ENCODE peak calls at places on chromosomes 6 and 20, in seven cellular contexts. Q is prostate gland, J is sigmoid colon, F is stomach, S is heart left ventricle, M is ovary, R is uterus. D is an unnamed sample.

GRCh38 chr6:149332602-149333311 is 15.2 kb downstream of the TAB2 start:
- DNase-seq in Q (no peak), J (no peak), F (no peak), S (no peak), M (no peak), R (no peak), D (no peak)

GRCh38 chr6:86685230-86685797 is 252.0 kb upstream of the HTR1E start:
- DNase-seq in Q (no peak), J (no peak), F (no peak), S (no peak), M (no peak), R (no peak), D (no peak)

GRCh38 chr6:81785340-81785739 is 32.9 kb upstream of the TENT5A start:
- DNase-seq in Q (no peak), J (no peak), F (no peak), S (no peak), M (no peak), R (no peak), D (no peak)

GRCh38 chr6:100658486-100658885 is 193.8 kb upstream of the SIM1 start:
- DNase-seq in Q (no peak), J (no peak), F (no peak), S (no peak), M (no peak), R (no peak), D (no peak)

GRCh38 chr6:33112148-33112547 is 36.4 kb downstream of the HLA-DPB1 start:
- DNase-seq in Q (no peak), J (no peak), F (no peak), S (peak; percentile 29), M (no peak), R (no peak), D (peak; percentile 43)

GRCh38 chr6:114342086-114342825 is 567 bp downstream of the HS3ST5 start:
- DNase-seq in Q (no peak), J (no peak), F (no peak), S (no peak), M (no peak), R (no peak), D (peak; percentile 21)

GRCh38 chr6:36724514-36725385 is 27.1 kb downstream of the RAB44 start:
- DNase-seq in Q (peak; percentile 72), J (peak; percentile 70), F (peak; percentile 89), S (no peak), M (peak; percentile 76), R (peak; percentile 57), D (peak; percentile 89)

GRCh38 chr6:28555136-28555535 is 29.5 kb downstream of the GPX5 start:
- DNase-seq in Q (no peak), J (no peak), F (no peak), S (no peak), M (no peak), R (no peak), D (no peak)

GRCh38 chr6:157305676-157306653 is 17.4 kb downstream of the TMEM242 start:
- DNase-seq in Q (no peak), J (no peak), F (no peak), S (no peak), M (no peak), R (no peak), D (no peak)

GRCh38 chr20:54051019-54051418 is 19.4 kb downstream of the BCAS1 start:
- DNase-seq in Q (no peak), J (no peak), F (no peak), S (no peak), M (no peak), R (no peak), D (no peak)

GRCh38 chr6:156809034-156809433 is 31.9 kb downstream of the ARID1B start:
- DNase-seq in Q (no peak), J (no peak), F (no peak), S (no peak), M (no peak), R (no peak), D (peak; percentile 70)

GRCh38 chr6:16295471-16295870 is 57.1 kb downstream of the GMPR start:
- DNase-seq in Q (no peak), J (no peak), F (no peak), S (no peak), M (no peak), R (no peak), D (no peak)

GRCh38 chr6:27726620-27727023 is 185.6 kb downstream of the OR2B2 start:
- DNase-seq in Q (no peak), J (no peak), F (no peak), S (no peak), M (no peak), R (no peak), D (peak; percentile 30)

GRCh38 chr6:39169448-39170344 is 54.7 kb upstream of the SAYSD1 start:
- DNase-seq in Q (peak; percentile 32), J (peak; percentile 12), F (peak; percentile 73), S (no peak), M (no peak), R (peak; percentile 18), D (peak; percentile 18)

GRCh38 chr6:157847846-157848245 is 24.8 kb downstream of the SNX9 start:
- DNase-seq in Q (no peak), J (no peak), F (no peak), S (no peak), M (no peak), R (no peak), D (no peak)

GRCh38 chr20:44616604-44616964 is 34.2 kb downstream of the PKIG start:
- DNase-seq in Q (no peak), J (no peak), F (peak; percentile 46), S (peak; percentile 74), M (no peak), R (no peak), D (no peak)

GRCh38 chr20:57570145-57570850 is 9.4 kb downstream of the PCK1 start:
- DNase-seq in Q (no peak), J (no peak), F (no peak), S (no peak), M (no peak), R (no peak), D (no peak)

GRCh38 chr20:31710423-31711250 is 12.0 kb downstream of the BCL2L1 start:
- DNase-seq in Q (peak; percentile 86), J (peak; percentile 56), F (peak; percentile 76), S (peak; percentile 38), M (no peak), R (no peak), D (no peak)

GRCh38 chr6:11601776-11602605 is 64.4 kb downstream of the TMEM170B start:
- DNase-seq in Q (no peak), J (no peak), F (no peak), S (no peak), M (no peak), R (no peak), D (no peak)

GRCh38 chr6:144400321-144400720 is 115.2 kb downstream of the UTRN start:
- DNase-seq in Q (no peak), J (no peak), F (no peak), S (no peak), M (no peak), R (no peak), D (no peak)

GRCh38 chr6:79705456-79705995 is 74.4 kb downstream of the SH3BGRL2 start:
- DNase-seq in Q (no peak), J (no peak), F (no peak), S (no peak), M (no peak), R (no peak), D (no peak)

GRCh38 chr6:33118525-33119123 is 42.8 kb downstream of the HLA-DPB1 start:
- DNase-seq in Q (peak; percentile 42), J (no peak), F (no peak), S (no peak), M (no peak), R (no peak), D (no peak)

GRCh38 chr6:170026272-170027110 is 264.4 kb downstream of the DLL1 start:
- DNase-seq in Q (peak; percentile 90), J (peak; percentile 65), F (peak; percentile 93), S (no peak), M (peak; percentile 41), R (no peak), D (peak; percentile 10)

GRCh38 chr6:119717942-119718341 is 368.4 kb upstream of the MAN1A1 start:
- DNase-seq in Q (no peak), J (no peak), F (no peak), S (no peak), M (no peak), R (no peak), D (no peak)

GRCh38 chr6:72084992-72085569 is 198.7 kb downstream of the RIMS1 start:
- DNase-seq in Q (no peak), J (no peak), F (no peak), S (no peak), M (no peak), R (no peak), D (no peak)

GRCh38 chr6:109165392-109165964 is 70.2 kb downstream of the CEP57L1 start:
- DNase-seq in Q (no peak), J (peak; percentile 77), F (no peak), S (peak; percentile 12), M (no peak), R (peak; percentile 20), D (no peak)

GRCh38 chr20:23774081-23774480 is 23.3 kb upstream of the CST1 start:
- DNase-seq in Q (no peak), J (no peak), F (no peak), S (no peak), M (no peak), R (no peak), D (no peak)
- TF ChIP-seq POLR2A in Q (no peak), J (no peak), F (no peak), S (no peak), M (no peak), R (no peak), D (no peak)

GRCh38 chr20:37903317-37904007 is 535 bp downstream of the VSTM2L start:
- DNase-seq in Q (no peak), J (no peak), F (no peak), S (no peak), M (no peak), R (no peak), D (no peak)
- H3K4me1 ChIP-seq in Q (peaks cover 2% of the 10 kb centered on the region), J (peaks cover 35% of the 10 kb centered on the region), F (peaks cover 14% of the 10 kb centered on the region), S (peaks cover 4% of the 10 kb centered on the region), M (peaks cover 3% of the 10 kb centered on the region), R (no peaks in the 10 kb centered on the region), D (peaks cover 29% of the 10 kb centered on the region)

GRCh38 chr6:142627474-142627873 is 317.5 kb downstream of the HIVEP2 start:
- DNase-seq in Q (no peak), J (no peak), F (no peak), S (no peak), M (no peak), R (no peak), D (no peak)
- TF ChIP-seq POLR2A in Q (no peak), J (no peak), F (no peak), S (no peak), M (no peak), R (no peak), D (no peak)

GRCh38 chr6:30515967-30516753 is 26.9 kb downstream of the HLA-E start:
- DNase-seq in Q (peak; percentile 87), J (peak; percentile 95), F (peak; percentile 91), S (peak; percentile 91), M (peak; percentile 89), R (peak; percentile 94), D (peak; percentile 82)

GRCh38 chr6:30511147-30511546 is 21.8 kb downstream of the HLA-E start:
- DNase-seq in Q (no peak), J (no peak), F (no peak), S (no peak), M (no peak), R (no peak), D (no peak)

GRCh38 chr6:30518505-30518850 is 29.2 kb downstream of the HLA-E start:
- DNase-seq in Q (no peak), J (no peak), F (no peak), S (no peak), M (no peak), R (no peak), D (peak; percentile 27)

GRCh38 chr6:30513451-30513850 is 24.1 kb downstream of the HLA-E start:
- DNase-seq in Q (no peak), J (no peak), F (no peak), S (no peak), M (no peak), R (no peak), D (no peak)

GRCh38 chr6:30515106-30515505 is 25.8 kb downstream of the HLA-E start:
- DNase-seq in Q (no peak), J (no peak), F (no peak), S (no peak), M (no peak), R (no peak), D (no peak)
- H3K4me1 ChIP-seq in Q (no peaks in the 10 kb centered on the region), J (peaks cover 6% of the 10 kb centered on the region), F (no peaks in the 10 kb centered on the region), S (peaks cover 8% of the 10 kb centered on the region), M (peaks cover 1% of the 10 kb centered on the region), R (no peaks in the 10 kb centered on the region), D (no peaks in the 10 kb centered on the region)

D was measured in testis.